ENCODE peak calls at places on chromosomes 3 and 15, in nine cellular contexts. O, Q, K, W, E, A, S, Z and Y are unnamed samples.

GRCh38 chr15:40301467-40302179 is 6.1 kb downstream of the PLCB2 start:
- DNase-seq in O (no peak), Q (no peak), K (peak), W (no peak), E (peak), A (no peak), S (no peak), Z (no peak), Y (no peak)

GRCh38 chr3:42012935-42013651 is 51.2 kb upstream of the ULK4 start:
- DNase-seq in O (peak), Q (peak), K (peak), W (peak), E (peak), A (peak), S (peak), Z (no peak), Y (peak)

GRCh38 chr3:11567516-11568467 is 75.9 kb downstream of the VGLL4 start:
- DNase-seq in O (no peak), Q (peak), K (no peak), W (no peak), E (no peak), A (no peak), S (no peak), Z (peak), Y (no peak)

GRCh38 chr3:112813723-112814171 is 32.9 kb downstream of the CD200R1L start:
- DNase-seq in O (no peak), Q (peak), K (peak), W (no peak), E (no peak), A (no peak), S (no peak), Z (no peak), Y (no peak)

GRCh38 chr3:155342344-155342743 is 48.9 kb upstream of the STRIT1 start:
- DNase-seq in O (no peak), Q (no peak), K (no peak), W (no peak), E (no peak), A (no peak), S (no peak), Z (no peak), Y (no peak)

GRCh38 chr15:43974852-43975251 is 148.1 kb downstream of the WDR76 start:
- DNase-seq in O (peak), Q (no peak), K (no peak), W (no peak), E (no peak), A (no peak), S (no peak), Z (no peak), Y (no peak)

GRCh38 chr3:46725663-46726314 is 8.1 kb upstream of the PRSS50 start:
- DNase-seq in O (peak), Q (peak), K (no peak), W (no peak), E (no peak), A (no peak), S (no peak), Z (no peak), Y (no peak)

GRCh38 chr3:188211476-188211875 is 57.5 kb downstream of the LPP start:
- DNase-seq in O (no peak), Q (no peak), K (no peak), W (no peak), E (no peak), A (no peak), S (no peak), Z (no peak), Y (no peak)

GRCh38 chr3:194058189-194058571 is 77.8 kb upstream of the HES1 start:
- DNase-seq in O (peak), Q (peak), K (peak), W (peak), E (peak), A (peak), S (peak), Z (no peak), Y (peak)

GRCh38 chr3:46671541-46672348 is 21.7 kb downstream of the ALS2CL start:
- DNase-seq in O (peak), Q (no peak), K (peak), W (peak), E (no peak), A (no peak), S (no peak), Z (no peak), Y (no peak)

GRCh38 chr3:94272030-94272429 is 209.2 kb downstream of the NSUN3 start:
- DNase-seq in O (no peak), Q (peak), K (no peak), W (no peak), E (no peak), A (no peak), S (no peak), Z (no peak), Y (no peak)

GRCh38 chr3:169812844-169813677 is at the start of the genes LRRC34 and LRRIQ4:
- DNase-seq in O (peak), Q (peak), K (peak), W (peak), E (peak), A (peak), S (peak), Z (peak), Y (peak)

GRCh38 chr3:101518421-101518871 is 5.4 kb upstream of the SENP7 start:
- DNase-seq in O (no peak), Q (peak), K (no peak), W (no peak), E (no peak), A (no peak), S (no peak), Z (peak), Y (no peak)

GRCh38 chr3:9349321-9350117 is 13.3 kb upstream of the THUMPD3 start:
- DNase-seq in O (peak), Q (peak), K (no peak), W (no peak), E (no peak), A (no peak), S (no peak), Z (peak), Y (no peak)

GRCh38 chr15:38702178-38702912 is 137.7 kb upstream of the RASGRP1 start:
- DNase-seq in O (peak), Q (peak), K (no peak), W (peak), E (no peak), A (no peak), S (no peak), Z (peak), Y (no peak)

GRCh38 chr15:75368689-75369239 is 357 bp upstream of the MAN2C1 start:
- DNase-seq in O (peak), Q (no peak), K (no peak), W (no peak), E (no peak), A (no peak), S (no peak), Z (no peak), Y (no peak)

GRCh38 chr15:48381861-48382260 is 50.6 kb downstream of the DUT start:
- DNase-seq in O (no peak), Q (no peak), K (no peak), W (no peak), E (no peak), A (no peak), S (no peak), Z (no peak), Y (no peak)
- TF ChIP-seq CTCF in O (no peak), Q (no peak), K (no peak), W (no peak), E (no peak), A (no peak), S (no peak), Z (no peak), Y (no peak)

GRCh38 chr3:86180696-86181095 is 810.3 kb downstream of the VGLL3 start:
- DNase-seq in O (no peak), Q (peak), K (no peak), W (no peak), E (peak), A (no peak), S (no peak), Z (no peak), Y (no peak)
- TF ChIP-seq CTCF in O (no peak), Q (peak), K (no peak), W (no peak), E (no peak), A (peak), S (no peak), Z (no peak), Y (no peak)

GRCh38 chr3:17431004-17431403 is 311.4 kb downstream of the TBC1D5 start:
- DNase-seq in O (no peak), Q (peak), K (no peak), W (no peak), E (peak), A (no peak), S (no peak), Z (no peak), Y (no peak)
- TF ChIP-seq CTCF in O (peak), Q (peak), K (peak), W (peak), E (peak), A (peak), S (peak), Z (peak), Y (peak)

GRCh38 chr15:88911766-88912118 is 1.4 kb downstream of the MFGE8 start:
- DNase-seq in O (peak), Q (peak), K (no peak), W (no peak), E (peak), A (no peak), S (no peak), Z (peak), Y (no peak)
- TF ChIP-seq CTCF in O (no peak), Q (no peak), K (no peak), W (no peak), E (no peak), A (no peak), S (no peak), Z (peak), Y (no peak)

DNA sequence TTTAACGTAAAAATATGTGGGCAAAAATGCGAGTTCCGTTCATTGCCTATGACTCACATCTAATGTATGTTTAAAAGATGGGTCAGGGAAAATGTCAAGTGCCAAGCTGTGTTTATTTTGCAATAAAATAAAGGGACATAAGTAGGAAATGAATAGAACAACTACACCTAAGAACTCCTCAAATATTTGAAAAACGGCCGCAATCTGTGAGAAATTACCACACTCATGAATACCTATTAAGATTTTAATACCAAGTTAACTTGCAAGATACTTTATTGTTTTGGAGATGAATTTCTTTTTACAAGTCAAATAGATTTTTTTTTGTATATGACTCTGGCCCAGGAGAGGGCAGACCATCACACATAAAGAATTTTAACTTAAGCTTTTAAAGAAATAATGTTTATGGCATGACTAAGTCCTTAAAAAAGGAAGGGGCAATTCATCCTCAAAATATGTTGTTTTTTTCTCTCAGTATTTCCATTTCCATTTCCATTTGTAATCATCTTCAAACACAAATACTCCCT is 152.7 kb downstream of the SUCNR1 start:
- DNase-seq in O (no peak), Q (peak), K (no peak), W (no peak), E (no peak), A (no peak), S (no peak), Z (peak), Y (no peak)
- TF ChIP-seq CTCF in O (no peak), Q (peak), K (no peak), W (no peak), E (peak), A (no peak), S (no peak), Z (peak), Y (no peak)

DNA sequence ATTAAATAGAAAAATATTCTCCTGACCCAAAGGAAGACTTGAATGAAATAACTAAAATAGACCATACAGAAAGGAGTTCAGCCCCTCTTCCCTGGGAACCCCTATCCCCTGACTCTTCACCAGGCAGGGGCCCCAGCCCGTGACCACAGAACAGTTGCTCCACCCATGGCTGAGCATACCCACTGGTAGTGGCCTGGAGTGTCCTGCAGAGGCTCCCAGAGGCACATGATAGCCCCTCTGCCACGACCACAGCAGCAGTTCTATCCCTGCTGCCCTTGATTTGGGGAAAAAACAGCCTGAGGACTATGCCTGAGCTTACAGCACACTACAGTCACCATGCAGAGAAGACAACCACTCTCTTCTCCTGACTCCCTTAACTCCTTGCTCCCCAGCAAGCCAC is 31.8 kb downstream of the TTC14 start:
- DNase-seq in O (no peak), Q (no peak), K (no peak), W (no peak), E (peak), A (no peak), S (no peak), Z (no peak), Y (no peak)
- TF ChIP-seq CTCF in O (no peak), Q (no peak), K (no peak), W (no peak), E (no peak), A (no peak), S (no peak), Z (peak), Y (no peak)

GRCh38 chr15:95377251-95377852 is 953.1 kb upstream of the NR2F2 start:
- DNase-seq in O (no peak), Q (peak), K (no peak), W (no peak), E (no peak), A (no peak), S (no peak), Z (no peak), Y (no peak)
- TF ChIP-seq CTCF in O (no peak), Q (no peak), K (no peak), W (no peak), E (no peak), A (no peak), S (no peak), Z (no peak), Y (no peak)